ENCODE peak calls at places on chromosome 11, in seven cellular contexts. One of them, this sample, is unnamed.

GRCh38 chr11:75371930-75372876 is 20.7 kb upstream of the ARRB1 start:
- DNase-seq in A673: no peak
- DNase-seq in GM23338: no peak
- DNase-seq in uterus: no peak
- DNase-seq in right atrium auricular region: no peak
- DNase-seq in Peyer's patch: peak; percentile 62
- DNase-seq in neural progenitor cell: no peak
- DNase-seq in this sample: no peak

GRCh38 chr11:60905047-60905446 is 1.3 kb downstream of the PRPF19 start:
- DNase-seq in A673: no peak
- DNase-seq in GM23338: no peak
- DNase-seq in uterus: no peak
- DNase-seq in right atrium auricular region: no peak
- DNase-seq in Peyer's patch: no peak
- DNase-seq in neural progenitor cell: no peak
- DNase-seq in this sample: no peak

GRCh38 chr11:129815596-129816461 is at the start of gene TMEM45B:
- DNase-seq in A673: no peak
- DNase-seq in GM23338: peak; percentile 67
- DNase-seq in uterus: no peak
- DNase-seq in right atrium auricular region: no peak
- DNase-seq in Peyer's patch: peak; percentile 93
- DNase-seq in neural progenitor cell: peak; percentile 56
- DNase-seq in this sample: no peak

GRCh38 chr11:33317662-33318061 is 60.5 kb downstream of the HIPK3 start:
- DNase-seq in A673: no peak
- DNase-seq in GM23338: no peak
- DNase-seq in uterus: no peak
- DNase-seq in right atrium auricular region: no peak
- DNase-seq in Peyer's patch: no peak
- DNase-seq in neural progenitor cell: no peak
- DNase-seq in this sample: no peak

GRCh38 chr11:34358666-34359547 is 1.1 kb upstream of the ABTB2 start:
- DNase-seq in A673: peak; percentile 98
- DNase-seq in GM23338: peak; percentile 88
- DNase-seq in uterus: peak; percentile 83
- DNase-seq in right atrium auricular region: peak; percentile 83
- DNase-seq in Peyer's patch: peak; percentile 81
- DNase-seq in neural progenitor cell: peak; percentile 83
- DNase-seq in this sample: no peak

GRCh38 chr11:120375076-120375475 is 38.9 kb downstream of the ARHGEF12 start:
- DNase-seq in A673: no peak
- DNase-seq in GM23338: no peak
- DNase-seq in uterus: no peak
- DNase-seq in right atrium auricular region: no peak
- DNase-seq in Peyer's patch: no peak
- DNase-seq in neural progenitor cell: no peak
- DNase-seq in this sample: no peak

GRCh38 chr11:36013950-36014349 is 70.1 kb downstream of the LDLRAD3 start:
- DNase-seq in A673: no peak
- DNase-seq in GM23338: no peak
- DNase-seq in uterus: no peak
- DNase-seq in right atrium auricular region: no peak
- DNase-seq in Peyer's patch: no peak
- DNase-seq in neural progenitor cell: no peak
- DNase-seq in this sample: no peak

GRCh38 chr11:61052182-61052972 is 49.9 kb upstream of the CD5 start:
- DNase-seq in A673: no peak
- DNase-seq in GM23338: no peak
- DNase-seq in uterus: no peak
- DNase-seq in right atrium auricular region: no peak
- DNase-seq in Peyer's patch: no peak
- DNase-seq in neural progenitor cell: no peak
- DNase-seq in this sample: no peak

GRCh38 chr11:803770-804598 is 1.0 kb downstream of the PIDD1 start:
- DNase-seq in A673: no peak
- DNase-seq in GM23338: no peak
- DNase-seq in uterus: no peak
- DNase-seq in right atrium auricular region: no peak
- DNase-seq in Peyer's patch: no peak
- DNase-seq in neural progenitor cell: no peak
- DNase-seq in this sample: no peak

GRCh38 chr11:36254739-36255138 is 34.5 kb downstream of the COMMD9 start:
- DNase-seq in A673: no peak
- DNase-seq in GM23338: no peak
- DNase-seq in uterus: no peak
- DNase-seq in right atrium auricular region: no peak
- DNase-seq in Peyer's patch: no peak
- DNase-seq in neural progenitor cell: no peak
- DNase-seq in this sample: no peak

GRCh38 chr11:57277845-57278720 is 41.0 kb upstream of the APLNR start:
- DNase-seq in A673: peak; percentile 86
- DNase-seq in GM23338: peak; percentile 92
- DNase-seq in uterus: peak; percentile 71
- DNase-seq in right atrium auricular region: peak; percentile 92
- DNase-seq in Peyer's patch: peak; percentile 69
- DNase-seq in neural progenitor cell: peak; percentile 85
- DNase-seq in this sample: no peak

GRCh38 chr11:19244621-19245020 is 3.9 kb upstream of the E2F8 start:
- DNase-seq in A673: no peak
- DNase-seq in GM23338: no peak
- DNase-seq in uterus: no peak
- DNase-seq in right atrium auricular region: no peak
- DNase-seq in Peyer's patch: no peak
- DNase-seq in neural progenitor cell: no peak
- DNase-seq in this sample: no peak

GRCh38 chr11:70048279-70049024 is 29.7 kb upstream of the ANO1 start:
- DNase-seq in A673: peak; percentile 31
- DNase-seq in GM23338: peak; percentile 72
- DNase-seq in uterus: no peak
- DNase-seq in right atrium auricular region: no peak
- DNase-seq in Peyer's patch: no peak
- DNase-seq in neural progenitor cell: peak; percentile 69
- DNase-seq in this sample: peak; percentile 85

GRCh38 chr11:31437742-31438435 is 68.2 kb downstream of the DNAJC24 start:
- DNase-seq in A673: no peak
- DNase-seq in GM23338: no peak
- DNase-seq in uterus: no peak
- DNase-seq in right atrium auricular region: no peak
- DNase-seq in Peyer's patch: no peak
- DNase-seq in neural progenitor cell: no peak
- DNase-seq in this sample: no peak

DNA sequence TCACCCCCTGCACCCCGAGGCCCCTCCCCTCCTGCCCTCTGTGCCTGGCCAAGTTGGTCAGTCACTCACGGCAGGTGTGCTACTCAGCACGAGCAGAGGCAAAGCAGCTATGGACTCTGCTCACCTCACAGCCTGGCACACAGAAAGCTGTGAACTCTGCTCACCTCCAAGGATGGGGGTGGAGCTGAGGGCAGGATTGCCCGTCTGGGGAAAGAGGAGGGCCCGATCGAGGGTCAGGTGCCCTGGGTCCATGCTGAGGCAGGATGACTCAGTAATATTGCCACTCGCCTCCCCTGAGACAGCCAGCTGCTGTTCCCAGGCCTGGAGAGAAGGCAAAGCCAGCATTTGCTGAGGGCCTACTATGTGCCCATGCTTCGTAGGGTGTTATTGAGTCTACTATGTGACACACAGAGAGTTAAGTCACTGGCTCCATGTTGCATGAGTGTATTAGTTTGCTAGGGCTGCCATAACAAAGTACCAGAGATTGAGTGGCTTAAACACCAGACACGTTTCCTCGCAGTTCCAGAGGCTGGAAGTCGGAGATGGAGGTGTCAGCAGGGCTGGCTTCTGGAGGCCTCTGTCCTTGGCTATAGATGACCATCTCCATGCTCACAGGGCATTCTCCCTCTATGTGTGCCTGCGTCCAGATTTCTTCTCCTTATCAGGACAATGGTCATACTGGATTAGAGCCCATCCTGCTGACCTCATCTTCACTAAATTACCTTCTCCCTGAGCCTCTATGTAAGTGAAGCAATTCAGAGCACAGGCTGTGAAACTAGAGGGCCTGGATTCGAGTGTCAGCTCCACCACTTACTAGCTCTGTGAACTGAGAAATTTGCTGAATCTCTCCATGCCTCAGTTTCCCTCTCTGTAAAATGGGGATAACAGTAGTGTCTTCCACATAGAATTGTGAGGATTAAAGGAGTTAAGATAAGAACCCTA is 13.2 kb upstream of the TSKU start:
- DNase-seq in A673: no peak
- DNase-seq in GM23338: no peak
- DNase-seq in uterus: peak; percentile 74
- DNase-seq in right atrium auricular region: no peak
- DNase-seq in Peyer's patch: peak; percentile 92
- DNase-seq in neural progenitor cell: no peak
- DNase-seq in this sample: no peak
- H3K4me1 ChIP-seq in A673: peaks cover 45% of the 10 kb centered on the region
- H3K4me1 ChIP-seq in GM23338: peaks cover 33% of the 10 kb centered on the region
- H3K4me1 ChIP-seq in uterus: peaks cover 43% of the 10 kb centered on the region
- H3K4me1 ChIP-seq in right atrium auricular region: peaks cover 91% of the 10 kb centered on the region
- H3K4me1 ChIP-seq in Peyer's patch: peaks cover 7% of the 10 kb centered on the region
- H3K4me1 ChIP-seq in neural progenitor cell: peaks cover 41% of the 10 kb centered on the region
- H3K4me1 ChIP-seq in this sample: peaks cover 100% of the 10 kb centered on the region

GRCh38 chr11:78266451-78266850 is 77.7 kb downstream of the USP35 start:
- DNase-seq in A673: no peak
- DNase-seq in GM23338: no peak
- DNase-seq in uterus: no peak
- DNase-seq in right atrium auricular region: no peak
- DNase-seq in Peyer's patch: no peak
- DNase-seq in neural progenitor cell: no peak
- DNase-seq in this sample: no peak

GRCh38 chr11:78274739-78275138 is 86.0 kb downstream of the USP35 start:
- DNase-seq in A673: no peak
- DNase-seq in GM23338: no peak
- DNase-seq in uterus: no peak
- DNase-seq in right atrium auricular region: no peak
- DNase-seq in Peyer's patch: no peak
- DNase-seq in neural progenitor cell: no peak
- DNase-seq in this sample: no peak

GRCh38 chr11:78265326-78265725 is 76.6 kb downstream of the USP35 start:
- DNase-seq in A673: no peak
- DNase-seq in GM23338: no peak
- DNase-seq in uterus: no peak
- DNase-seq in right atrium auricular region: no peak
- DNase-seq in Peyer's patch: no peak
- DNase-seq in neural progenitor cell: no peak
- DNase-seq in this sample: no peak

GRCh38 chr11:78270993-78271392 is 82.3 kb downstream of the USP35 start:
- DNase-seq in A673: no peak
- DNase-seq in GM23338: no peak
- DNase-seq in uterus: no peak
- DNase-seq in right atrium auricular region: no peak
- DNase-seq in Peyer's patch: no peak
- DNase-seq in neural progenitor cell: no peak
- DNase-seq in this sample: no peak

GRCh38 chr11:78268516-78269410 is 80.0 kb downstream of the USP35 start:
- DNase-seq in A673: no peak
- DNase-seq in GM23338: no peak
- DNase-seq in uterus: peak; percentile 67
- DNase-seq in right atrium auricular region: peak; percentile 81
- DNase-seq in Peyer's patch: no peak
- DNase-seq in neural progenitor cell: no peak
- DNase-seq in this sample: no peak
- TF ChIP-seq CTCF in A673: no peak
- TF ChIP-seq CTCF in GM23338: no peak
- TF ChIP-seq CTCF in uterus: no peak
- TF ChIP-seq CTCF in right atrium auricular region: no peak
- TF ChIP-seq CTCF in Peyer's patch: no peak
- TF ChIP-seq CTCF in neural progenitor cell: no peak
- TF ChIP-seq CTCF in this sample: no peak

GRCh38 chr11:72720047-72720446 is 32.2 kb downstream of the ARAP1 start:
- DNase-seq in A673: no peak
- DNase-seq in GM23338: no peak
- DNase-seq in uterus: no peak
- DNase-seq in right atrium auricular region: no peak
- DNase-seq in Peyer's patch: no peak
- DNase-seq in neural progenitor cell: no peak
- DNase-seq in this sample: no peak

GRCh38 chr11:72722050-72722748 is 30.0 kb downstream of the ARAP1 start:
- DNase-seq in A673: peak; percentile 92
- DNase-seq in GM23338: peak; percentile 62
- DNase-seq in uterus: peak; percentile 90
- DNase-seq in right atrium auricular region: peak; percentile 93
- DNase-seq in Peyer's patch: peak; percentile 91
- DNase-seq in neural progenitor cell: peak; percentile 66
- DNase-seq in this sample: peak; percentile 97

GRCh38 chr11:72720806-72721205 is 31.4 kb downstream of the ARAP1 start:
- DNase-seq in A673: no peak
- DNase-seq in GM23338: no peak
- DNase-seq in uterus: no peak
- DNase-seq in right atrium auricular region: no peak
- DNase-seq in Peyer's patch: no peak
- DNase-seq in neural progenitor cell: no peak
- DNase-seq in this sample: no peak

GRCh38 chr11:72721276-72721675 is 30.9 kb downstream of the ARAP1 start:
- DNase-seq in A673: no peak
- DNase-seq in GM23338: no peak
- DNase-seq in uterus: no peak
- DNase-seq in right atrium auricular region: no peak
- DNase-seq in Peyer's patch: no peak
- DNase-seq in neural progenitor cell: no peak
- DNase-seq in this sample: no peak

DNA sequence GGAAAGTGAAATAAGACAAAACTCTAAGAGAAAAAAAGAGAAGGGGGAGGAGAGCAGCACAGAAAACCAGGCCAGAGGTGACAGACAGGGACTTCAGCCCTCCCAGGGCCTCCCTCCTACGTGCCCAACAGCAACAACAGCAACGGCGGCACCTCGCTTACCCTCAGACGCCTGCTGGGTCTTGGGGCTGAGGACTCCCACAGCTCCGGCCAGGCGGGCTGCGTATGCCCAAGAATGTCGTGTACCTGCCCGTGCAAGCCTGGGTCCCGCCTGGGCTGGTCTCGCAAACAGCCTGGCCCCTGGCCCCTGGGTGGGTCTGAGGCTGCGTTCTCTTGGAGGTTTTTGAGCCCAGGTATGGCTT is 30.5 kb downstream of the ARAP1 start:
- DNase-seq in A673: peak; percentile 28
- DNase-seq in GM23338: no peak
- DNase-seq in uterus: no peak
- DNase-seq in right atrium auricular region: no peak
- DNase-seq in Peyer's patch: peak; percentile 68
- DNase-seq in neural progenitor cell: no peak
- DNase-seq in this sample: no peak
- H3K4me1 ChIP-seq in A673: peaks cover 19% of the 10 kb centered on the region
- H3K4me1 ChIP-seq in GM23338: no peaks in the 10 kb centered on the region
- H3K4me1 ChIP-seq in uterus: peaks cover 3% of the 10 kb centered on the region
- H3K4me1 ChIP-seq in right atrium auricular region: peaks cover 72% of the 10 kb centered on the region
- H3K4me1 ChIP-seq in Peyer's patch: peaks cover 41% of the 10 kb centered on the region
- H3K4me1 ChIP-seq in neural progenitor cell: no peaks in the 10 kb centered on the region
- H3K4me1 ChIP-seq in this sample: peaks cover 71% of the 10 kb centered on the region

DNA sequence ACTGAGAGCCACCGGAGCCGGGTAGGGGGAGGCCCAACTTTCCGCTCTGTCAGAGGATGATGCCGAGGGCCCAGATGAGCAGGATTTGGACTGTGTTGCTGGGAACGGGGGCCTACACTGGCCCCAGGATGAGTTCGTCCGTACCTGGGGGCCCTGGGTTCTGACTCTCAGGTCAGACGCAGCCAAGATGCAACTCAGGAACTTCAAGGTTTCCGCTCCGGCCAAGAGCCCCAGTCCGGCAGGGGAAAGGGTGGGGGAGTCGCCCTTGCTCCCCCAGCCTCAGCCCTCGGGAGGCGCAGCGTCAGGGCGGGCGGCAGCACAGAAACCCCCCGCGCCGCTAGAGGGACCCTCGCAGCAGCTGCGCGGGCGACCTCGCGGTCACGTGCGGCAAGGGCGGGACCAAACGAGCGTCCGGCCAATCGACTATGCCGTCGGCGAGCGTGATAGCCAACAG is 241 bp upstream of the ARL2 start:
- DNase-seq in A673: peak; percentile 97
- DNase-seq in GM23338: peak; percentile 95
- DNase-seq in uterus: peak; percentile 92
- DNase-seq in right atrium auricular region: peak; percentile 90
- DNase-seq in Peyer's patch: peak; percentile 94
- DNase-seq in neural progenitor cell: peak; percentile 98
- DNase-seq in this sample: peak; percentile 93
- TF ChIP-seq CTCF in A673: peak; percentile 67
- TF ChIP-seq CTCF in GM23338: peak; percentile 62
- TF ChIP-seq CTCF in uterus: peak; percentile 44
- TF ChIP-seq CTCF in right atrium auricular region: peak; percentile 44
- TF ChIP-seq CTCF in Peyer's patch: no peak
- TF ChIP-seq CTCF in neural progenitor cell: peak; percentile 23
- TF ChIP-seq CTCF in this sample: peak; percentile 42

This sample was measured in vagina.